ENCODE peak calls at places on chromosomes 2 and 18, in nine cellular contexts. P is HepG2, N is heart right ventricle, A is dorsolateral prefrontal cortex, E is AG04450, M is kidney, X is GM10248, I is mucosa of descending colon, C is left ventricle myocardium inferior. V is an unnamed sample.

GRCh38 chr2:239533917-239534316 is 133.1 kb upstream of the HDAC4 start:
- DNase-seq in M (no peak), A (peak; percentile 21), E (no peak), C (peak; percentile 37), N (no peak), I (no peak), X (no peak), P (no peak), V (peak; percentile 51)

GRCh38 chr18:79910563-79910962 is 40.9 kb downstream of the SLC66A2 start:
- DNase-seq in P (no peak), M (no peak), X (no peak), C (no peak), I (no peak), N (no peak), A (no peak), E (no peak), V (no peak)

GRCh38 chr2:8268172-8268783 is 413.6 kb upstream of the ID2 start:
- DNase-seq in I (no peak), A (no peak), X (no peak), E (no peak), P (no peak), M (no peak), N (peak; percentile 33), C (peak; percentile 38), V (no peak)

GRCh38 chr2:64000630-64001381 is 18.4 kb downstream of the VPS54 start:
- DNase-seq in X (no peak), E (no peak), P (no peak), A (no peak), I (no peak), N (no peak), C (no peak), M (no peak), V (no peak)

GRCh38 chr2:80852808-80853139 is 548.2 kb upstream of the LRRTM1 start:
- DNase-seq in X (no peak), C (no peak), E (no peak), P (no peak), M (no peak), A (no peak), N (no peak), I (no peak), V (no peak)

GRCh38 chr2:1556776-1557466 is 143.7 kb downstream of the TPO start:
- DNase-seq in I (no peak), A (no peak), X (no peak), C (no peak), P (peak; percentile 64), E (no peak), N (no peak), M (peak; percentile 92), V (no peak)

GRCh38 chr18:44792456-44793080 is 111.9 kb downstream of the SETBP1 start:
- DNase-seq in E (no peak), N (peak; percentile 25), X (no peak), M (no peak), C (no peak), P (no peak), A (no peak), I (no peak), V (no peak)

GRCh38 chr2:128395640-128396499 is 77.2 kb upstream of the HS6ST1 start:
- DNase-seq in I (no peak), P (no peak), X (no peak), N (no peak), A (no peak), M (peak; percentile 85), C (no peak), E (no peak), V (peak; percentile 35)

GRCh38 chr2:23603581-23603980 is 218.6 kb downstream of the KLHL29 start:
- DNase-seq in N (no peak), C (no peak), M (no peak), A (peak; percentile 41), P (no peak), I (no peak), X (no peak), E (no peak), V (no peak)

GRCh38 chr2:20424300-20425290 is 22.3 kb upstream of the RHOB start:
- DNase-seq in I (peak; percentile 56), N (peak; percentile 55), P (no peak), C (peak; percentile 58), X (peak; percentile 64), E (peak; percentile 81), M (no peak), A (no peak), V (peak; percentile 55)

GRCh38 chr2:45743531-45744391 is 92.3 kb downstream of the PRKCE start:
- DNase-seq in X (no peak), P (no peak), N (peak; percentile 70), E (peak; percentile 63), M (no peak), A (no peak), C (peak; percentile 69), I (no peak), V (no peak)

GRCh38 chr18:74292541-74292858 is 737 bp upstream of the CYB5A start:
- DNase-seq in P (no peak), E (no peak), A (no peak), M (no peak), I (no peak), C (no peak), N (no peak), X (no peak), V (no peak)

GRCh38 chr2:46058140-46058539 is 239.1 kb upstream of the EPAS1 start:
- DNase-seq in X (no peak), C (peak; percentile 42), A (no peak), I (no peak), N (peak; percentile 78), M (peak; percentile 75), E (no peak), P (no peak), V (no peak)

GRCh38 chr2:181317511-181317910 is 139.7 kb upstream of the ITGA4 start:
- DNase-seq in I (no peak), X (no peak), M (no peak), E (no peak), A (no peak), P (no peak), N (no peak), C (no peak), V (no peak)

GRCh38 chr2:9141379-9141667 is 65.3 kb upstream of the ASAP2 start:
- DNase-seq in X (no peak), N (no peak), C (no peak), M (no peak), A (no peak), P (no peak), E (no peak), I (no peak), V (no peak)

GRCh38 chr18:55588001-55588875 is at the start of gene TCF4:
- DNase-seq in I (peak; percentile 35), M (peak; percentile 79), A (no peak), X (peak; percentile 27), E (no peak), C (peak; percentile 69), N (peak; percentile 73), P (no peak), V (peak; percentile 55)

GRCh38 chr2:96321230-96322103 is 3.6 kb upstream of the ITPRIPL1 start:
- DNase-seq in E (no peak), N (peak; percentile 57), I (peak; percentile 77), P (peak; percentile 14), A (no peak), X (peak; percentile 90), C (peak; percentile 50), M (peak; percentile 80), V (peak; percentile 91)
- TF ChIP-seq CTCF in E (no peak), N (no peak), I (no peak), P (no peak), A (no peak), X (no peak), C (no peak), M (no peak), V (no peak)

GRCh38 chr18:25557006-25557405 is 205.0 kb upstream of the ZNF521 start:
- DNase-seq in X (no peak), C (no peak), I (no peak), E (no peak), N (no peak), P (no peak), A (no peak), M (no peak), V (no peak)

GRCh38 chr18:25563816-25564370 is 211.9 kb upstream of the ZNF521 start:
- DNase-seq in P (no peak), M (no peak), I (no peak), C (no peak), N (no peak), E (no peak), A (no peak), X (no peak), V (no peak)

GRCh38 chr18:25560369-25560768 is 208.4 kb upstream of the ZNF521 start:
- DNase-seq in P (no peak), I (no peak), N (peak; percentile 32), E (no peak), X (no peak), C (peak; percentile 16), M (no peak), A (no peak), V (no peak)

GRCh38 chr18:25563346-25563745 is 211.4 kb upstream of the ZNF521 start:
- DNase-seq in E (no peak), A (no peak), N (no peak), P (no peak), M (no peak), C (no peak), X (no peak), I (no peak), V (no peak)

DNA sequence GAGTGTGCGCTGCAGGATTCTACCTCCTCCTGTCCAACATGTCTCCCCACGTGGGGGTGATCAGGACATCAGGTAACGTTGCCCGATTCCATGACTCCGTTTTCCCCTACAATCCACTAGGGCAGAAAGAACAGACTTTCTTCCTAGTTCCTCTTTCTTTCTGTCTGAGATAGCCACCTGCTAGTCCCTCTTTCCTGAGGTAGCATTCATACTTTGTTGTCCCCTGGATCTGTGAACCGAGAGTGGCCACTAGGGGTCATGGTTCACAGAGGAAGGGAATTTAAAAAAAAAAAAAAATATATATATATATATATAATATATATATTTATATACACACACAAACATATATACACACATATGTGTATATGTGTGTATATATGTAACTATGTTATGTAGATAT is 210.0 kb upstream of the ZNF521 start:
- DNase-seq in N (no peak), X (peak; percentile 25), E (peak; percentile 8), A (no peak), P (peak; percentile 12), C (no peak), M (no peak), I (no peak), V (no peak)
- TF ChIP-seq CTCF in N (no peak), X (peak; percentile 35), E (peak; percentile 43), A (peak; percentile 11), P (peak; percentile 34), C (peak; percentile 35), M (peak; percentile 24), I (no peak), V (no peak)

GRCh38 chr2:57465067-57465466 is 581.5 kb upstream of the VRK2 start:
- DNase-seq in E (no peak), X (no peak), A (no peak), P (no peak), I (no peak), M (no peak), N (no peak), C (no peak), V (no peak)
- TF ChIP-seq CTCF in E (no peak), X (no peak), A (no peak), P (no peak), I (no peak), M (no peak), N (no peak), C (no peak), V (no peak)

GRCh38 chr18:26164571-26164970 is 30.9 kb downstream of the PSMA8 start:
- DNase-seq in P (no peak), A (no peak), M (no peak), C (no peak), N (no peak), E (no peak), X (no peak), I (no peak), V (no peak)

GRCh38 chr18:26157326-26157725 is 23.7 kb downstream of the PSMA8 start:
- DNase-seq in E (no peak), I (no peak), N (no peak), M (no peak), X (no peak), P (no peak), A (no peak), C (no peak), V (no peak)

GRCh38 chr18:26159353-26159752 is 25.7 kb downstream of the PSMA8 start:
- DNase-seq in I (no peak), E (no peak), X (peak; percentile 17), A (no peak), C (no peak), M (no peak), P (no peak), N (no peak), V (no peak)
- TF ChIP-seq CTCF in I (no peak), E (no peak), X (peak; percentile 10), A (peak; percentile 14), C (peak; percentile 34), M (no peak), P (no peak), N (no peak), V (no peak)

V was measured in Peyer's patch.